ENCODE peak calls at places on chromosomes 5 and 9, in nine cellular contexts. S is NB4; C is HepG2; B is fibroblast of the conjunctiva; D is AG08396; Y is cardiac fibroblast; T is GM13977; U is spleen; V is activated CD8-positive, alpha-beta memory T cell treated with anti-CD3 and anti-CD28 coated beads for 1 hour. F is an unnamed sample.

GRCh38 chr9:96688215-96688614 is 33.1 kb upstream of the PRXL2C start:
- DNase-seq in S (no peak), C (no peak), B (no peak), D (no peak), Y (no peak), T (no peak), U (no peak), V (no peak), F (no peak)

GRCh38 chr5:6766558-6767191 is 53.4 kb downstream of the TENT4A start:
- DNase-seq in S (peak; percentile 96), C (no peak), B (no peak), D (peak; percentile 79), Y (peak; percentile 63), T (no peak), U (peak; percentile 85), V (peak; percentile 5), F (no peak)

GRCh38 chr5:138568061-138568824 is 7.0 kb downstream of the HSPA9 start:
- DNase-seq in S (no peak), C (no peak), B (no peak), D (no peak), Y (peak; percentile 43), T (no peak), U (no peak), V (no peak), F (no peak)

GRCh38 chr5:151155777-151156731 is 1.5 kb downstream of the ANXA6 start:
- DNase-seq in S (peak; percentile 60), C (peak; percentile 42), B (peak; percentile 41), D (peak; percentile 79), Y (peak; percentile 63), T (peak; percentile 50), U (peak; percentile 84), V (no peak), F (no peak)

GRCh38 chr5:143657814-143658395 is 154.1 kb upstream of the HMHB1 start:
- DNase-seq in S (peak; percentile 16), C (peak; percentile 50), B (no peak), D (no peak), Y (peak; percentile 49), T (no peak), U (no peak), V (no peak), F (no peak)

GRCh38 chr9:93248373-93248772 is 64.4 kb downstream of the WNK2 start:
- DNase-seq in S (no peak), C (no peak), B (peak; percentile 10), D (no peak), Y (no peak), T (no peak), U (no peak), V (no peak), F (no peak)

GRCh38 chr9:130947618-130948140 is 8.6 kb upstream of the FIBCD1 start:
- DNase-seq in S (no peak), C (no peak), B (no peak), D (no peak), Y (no peak), T (no peak), U (no peak), V (no peak), F (no peak)

GRCh38 chr5:17252543-17252942 is 35.1 kb downstream of the BASP1 start:
- DNase-seq in S (no peak), C (no peak), B (no peak), D (no peak), Y (peak; percentile 33), T (no peak), U (no peak), V (no peak), F (no peak)

GRCh38 chr9:97531750-97532383 is 30.4 kb downstream of the TMOD1 start:
- DNase-seq in S (no peak), C (no peak), B (no peak), D (no peak), Y (no peak), T (no peak), U (no peak), V (no peak), F (no peak)

GRCh38 chr9:130557077-130557468 is 22.3 kb upstream of the FUBP3 start:
- DNase-seq in S (no peak), C (no peak), B (no peak), D (no peak), Y (no peak), T (no peak), U (peak; percentile 16), V (no peak), F (no peak)

GRCh38 chr5:8333977-8334376 is 465.0 kb downstream of the MTRR start:
- DNase-seq in S (no peak), C (no peak), B (no peak), D (no peak), Y (no peak), T (no peak), U (no peak), V (no peak), F (no peak)

GRCh38 chr5:78908173-78908901 is 76.8 kb downstream of the ARSB start:
- DNase-seq in S (peak; percentile 88), C (no peak), B (peak; percentile 47), D (peak; percentile 56), Y (peak; percentile 66), T (no peak), U (no peak), V (no peak), F (peak; percentile 57)

GRCh38 chr5:81749186-81749561 is 1.7 kb downstream of the SSBP2 start:
- DNase-seq in S (peak; percentile 16), C (no peak), B (no peak), D (no peak), Y (peak; percentile 52), T (no peak), U (no peak), V (no peak), F (no peak)

GRCh38 chr9:70923941-70924340 is 197.5 kb downstream of the TRPM3 start:
- DNase-seq in S (no peak), C (no peak), B (peak; percentile 20), D (no peak), Y (peak; percentile 50), T (no peak), U (no peak), V (no peak), F (no peak)

GRCh38 chr9:745761-746414 is 95.6 kb upstream of the DMRT1 start:
- DNase-seq in S (no peak), C (peak; percentile 29), B (no peak), D (no peak), Y (no peak), T (no peak), U (no peak), V (no peak), F (no peak)

GRCh38 chr5:17123785-17124184 is 93.6 kb upstream of the BASP1 start:
- DNase-seq in S (peak; percentile 28), C (no peak), B (no peak), D (no peak), Y (peak; percentile 47), T (no peak), U (no peak), V (no peak), F (no peak)

GRCh38 chr9:38690574-38690973 is 29.4 kb downstream of the FAM240B start:
- DNase-seq in S (no peak), C (no peak), B (no peak), D (no peak), Y (no peak), T (peak; percentile 29), U (no peak), V (no peak), F (no peak)

GRCh38 chr5:57841671-57842375 is 359.2 kb upstream of the ACTBL2 start:
- DNase-seq in S (no peak), C (no peak), B (peak; percentile 50), D (peak; percentile 81), Y (peak; percentile 97), T (no peak), U (no peak), V (no peak), F (peak; percentile 87)

GRCh38 chr9:714675-715074 is 126.8 kb upstream of the DMRT1 start:
- DNase-seq in S (no peak), C (no peak), B (no peak), D (no peak), Y (no peak), T (no peak), U (no peak), V (no peak), F (no peak)

GRCh38 chr5:23466401-23466886 is 41.0 kb upstream of the PRDM9 start:
- DNase-seq in S (peak; percentile 7), C (peak; percentile 75), B (peak; percentile 1), D (no peak), Y (peak; percentile 69), T (no peak), U (no peak), V (no peak), F (peak; percentile 6)

F was measured in astrocyte of the cerebellum.